ENCODE peak calls at places on chromosomes 5 and 9, in five cellular contexts. N is Karpas-422, X is upper lobe of right lung, C is endodermal cell, M is RWPE1. Q is an unnamed sample.

GRCh38 chr9:133119461-133120342 is 1.3 kb downstream of the RALGDS start:
- DNase-seq in C (no peak), M (peak), N (no peak), X (no peak), Q (no peak)

GRCh38 chr9:35905912-35906679 is at the start of gene HRCT1:
- DNase-seq in C (peak), M (peak), X (peak), N (no peak), Q (peak)

GRCh38 chr5:33840927-33841547 is 50.8 kb downstream of the ADAMTS12 start:
- DNase-seq in X (no peak), M (no peak), N (no peak), C (no peak), Q (no peak)

GRCh38 chr5:90434116-90434714 is 24.7 kb upstream of the CETN3 start:
- DNase-seq in N (peak), C (peak), M (peak), X (no peak), Q (peak)

GRCh38 chr9:127776195-127776918 is 2.1 kb downstream of the SH2D3C start:
- DNase-seq in C (peak), M (no peak), N (peak), X (peak), Q (peak)

GRCh38 chr9:131330814-131331600 is 41.5 kb downstream of the PLPP7 start:
- DNase-seq in C (peak), X (peak), M (no peak), N (peak), Q (no peak)

GRCh38 chr9:137555179-137555578 is 3.5 kb downstream of the MRPL41 start:
- DNase-seq in M (no peak), N (no peak), X (no peak), C (no peak), Q (no peak)

GRCh38 chr9:31418419-31418818 is 966.0 kb upstream of the ACO1 start:
- DNase-seq in X (no peak), M (no peak), C (no peak), N (no peak), Q (no peak)

GRCh38 chr9:98256632-98257218 is 1.3 kb upstream of the TBC1D2 start:
- DNase-seq in N (peak), X (peak), C (peak), M (peak), Q (no peak)

GRCh38 chr5:159805021-159805420 is 111.3 kb upstream of the ADRA1B start:
- DNase-seq in M (no peak), C (no peak), X (no peak), N (no peak), Q (no peak)

GRCh38 chr9:26012797-26013594 is 334.8 kb upstream of the TUSC1 start:
- DNase-seq in X (no peak), C (no peak), M (no peak), N (peak), Q (no peak)

GRCh38 chr9:504921-505821 is 290.5 kb downstream of the DOCK8 start:
- DNase-seq in M (peak), N (peak), X (peak), C (peak), Q (no peak)

GRCh38 chr5:107980923-107981748 is 310.4 kb upstream of the EFNA5 start:
- DNase-seq in N (no peak), M (no peak), C (no peak), X (no peak), Q (no peak)

GRCh38 chr5:107979272-107979671 is 308.5 kb upstream of the EFNA5 start:
- DNase-seq in M (no peak), N (no peak), X (no peak), C (no peak), Q (no peak)

GRCh38 chr5:107979900-107980299 is 309.2 kb upstream of the EFNA5 start:
- DNase-seq in N (no peak), X (no peak), C (no peak), M (no peak), Q (no peak)

DNA sequence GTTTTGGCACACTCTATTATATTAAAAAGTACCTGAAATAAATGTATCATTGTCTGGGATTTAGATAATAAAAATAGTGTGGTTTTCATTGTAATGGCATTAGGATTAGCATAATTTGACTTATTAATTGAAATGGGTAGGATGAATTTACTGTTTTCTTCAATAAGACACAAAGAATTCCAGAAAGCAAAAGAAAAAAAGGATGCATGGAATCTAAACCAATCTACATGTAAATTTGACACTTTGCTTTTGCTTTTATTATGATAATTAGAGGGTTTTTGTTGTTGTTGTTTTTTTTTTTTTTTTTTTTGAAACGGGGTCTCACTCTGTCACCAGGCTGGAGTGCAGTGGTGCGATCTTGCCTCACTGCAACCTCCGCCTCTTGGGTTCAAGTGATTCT is 304.8 kb upstream of the EFNA5 start:
- DNase-seq in X (no peak), M (no peak), N (no peak), C (no peak), Q (no peak)
- H3K27ac ChIP-seq in X (no peak), M (no peak), N (no peak), C (no peak), Q (no peak)

GRCh38 chr9:135890896-135891631 is 16.3 kb downstream of the CAMSAP1 start:
- DNase-seq in N (no peak), M (peak), C (no peak), X (no peak), Q (no peak)

GRCh38 chr9:135890190-135890861 is 17.0 kb downstream of the CAMSAP1 start:
- DNase-seq in N (no peak), M (peak), C (peak), X (peak), Q (no peak)

GRCh38 chr9:135888126-135888765 is 19.1 kb downstream of the CAMSAP1 start:
- DNase-seq in N (no peak), C (no peak), M (no peak), X (no peak), Q (no peak)

GRCh38 chr9:135888766-135889394 is 18.5 kb downstream of the CAMSAP1 start:
- DNase-seq in C (no peak), N (no peak), M (peak), X (no peak), Q (no peak)

DNA sequence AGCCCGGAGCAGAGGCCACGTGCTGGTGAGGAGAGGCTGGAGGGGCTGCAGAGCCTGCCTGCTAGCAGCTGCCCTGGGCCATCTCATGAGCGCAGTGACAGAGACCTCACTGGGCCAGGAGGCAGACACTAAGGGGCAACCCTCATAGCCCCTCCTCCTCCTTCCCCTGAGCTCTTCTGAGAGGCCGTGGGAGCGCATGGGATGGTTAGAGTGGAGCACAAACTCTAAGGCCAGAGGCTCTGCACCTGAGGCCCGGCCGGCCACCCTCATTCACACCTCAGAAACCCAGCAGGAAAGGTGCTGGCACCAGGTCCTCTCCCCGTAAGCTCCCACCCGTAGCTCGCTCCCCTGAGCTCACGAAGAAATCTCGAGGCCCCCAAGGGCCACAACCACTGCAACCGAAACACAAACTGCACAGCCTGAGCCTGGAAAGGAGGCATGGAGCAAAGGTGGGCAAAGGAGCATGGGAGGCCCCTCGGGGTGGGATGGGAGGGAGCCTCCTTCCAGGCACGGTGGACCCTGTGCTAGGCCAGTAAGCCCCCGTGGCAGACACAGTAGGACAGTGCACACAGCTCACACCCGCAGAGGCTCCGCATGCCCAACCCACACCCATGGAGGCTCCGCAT is 17.7 kb downstream of the CAMSAP1 start:
- DNase-seq in M (no peak), C (peak), X (no peak), N (no peak), Q (no peak)
- H3K27ac ChIP-seq in M (peak), C (peak), X (no peak), N (no peak), Q (no peak)

GRCh38 chr9:95078934-95079333 is 238.6 kb downstream of the FANCC start:
- DNase-seq in N (no peak), C (peak), M (no peak), X (peak), Q (no peak)

GRCh38 chr9:95079461-95079860 is 238.0 kb downstream of the FANCC start:
- DNase-seq in M (no peak), C (no peak), N (no peak), X (peak), Q (no peak)

GRCh38 chr9:95077053-95077765 is 240.3 kb downstream of the FANCC start:
- DNase-seq in C (no peak), M (no peak), N (no peak), X (peak), Q (peak)

GRCh38 chr9:95077766-95078382 is 239.6 kb downstream of the FANCC start:
- DNase-seq in N (no peak), C (no peak), M (no peak), X (peak), Q (no peak)

GRCh38 chr9:95078516-95078915 is 239.0 kb downstream of the FANCC start:
- DNase-seq in N (no peak), M (no peak), X (peak), C (no peak), Q (no peak)
- H3K27ac ChIP-seq in N (no peak), M (peak), X (peak), C (peak), Q (peak)

GRCh38 chr5:82347213-82347947 is 69.2 kb upstream of the RPS23 start:
- DNase-seq in M (no peak), C (peak), X (no peak), N (no peak), Q (peak)
- H3K27ac ChIP-seq in M (no peak), C (peak), X (peak), N (no peak), Q (peak)

DNA sequence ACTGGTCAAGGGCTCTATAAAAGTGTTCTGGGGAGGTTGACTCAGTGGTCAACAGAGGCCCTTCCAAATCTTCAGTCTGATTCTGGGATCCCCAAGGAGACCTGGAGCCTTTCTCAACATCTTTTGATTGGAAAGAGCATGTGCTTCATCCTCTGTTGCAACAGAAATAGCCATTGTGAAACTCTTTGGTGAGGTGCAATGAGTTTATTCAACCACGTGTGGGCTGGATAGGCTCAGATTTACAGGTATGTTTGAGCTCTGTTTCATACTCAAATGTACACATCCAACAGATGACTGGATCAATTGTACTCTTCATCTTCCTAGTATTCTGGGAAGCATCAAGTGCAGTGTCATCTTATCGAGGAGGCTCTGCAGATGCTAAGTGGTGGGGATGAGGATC is 60.5 kb downstream of the CTSL start:
- DNase-seq in X (no peak), M (no peak), C (no peak), N (no peak), Q (no peak)
- H3K27ac ChIP-seq in X (no peak), M (no peak), C (no peak), N (no peak), Q (no peak)

GRCh38 chr5:83025690-83026472 is 51.3 kb downstream of the TMEM167A start:
- DNase-seq in X (no peak), M (no peak), C (no peak), N (no peak), Q (no peak)
- H3K27ac ChIP-seq in X (no peak), M (no peak), C (no peak), N (no peak), Q (no peak)

GRCh38 chr9:78031826-78032598 is 401 bp upstream of the GNAQ start:
- DNase-seq in X (peak), M (peak), C (peak), N (no peak), Q (peak)

GRCh38 chr9:78031271-78031825 is at the start of gene GNAQ:
- DNase-seq in N (no peak), M (no peak), C (peak), X (peak), Q (no peak)

GRCh38 chr9:78028926-78029325 is 2.7 kb downstream of the GNAQ start:
- DNase-seq in C (no peak), M (no peak), X (no peak), N (no peak), Q (no peak)

GRCh38 chr9:78029601-78030552 is 1.7 kb downstream of the GNAQ start:
- DNase-seq in M (peak), X (no peak), C (no peak), N (no peak), Q (no peak)

DNA sequence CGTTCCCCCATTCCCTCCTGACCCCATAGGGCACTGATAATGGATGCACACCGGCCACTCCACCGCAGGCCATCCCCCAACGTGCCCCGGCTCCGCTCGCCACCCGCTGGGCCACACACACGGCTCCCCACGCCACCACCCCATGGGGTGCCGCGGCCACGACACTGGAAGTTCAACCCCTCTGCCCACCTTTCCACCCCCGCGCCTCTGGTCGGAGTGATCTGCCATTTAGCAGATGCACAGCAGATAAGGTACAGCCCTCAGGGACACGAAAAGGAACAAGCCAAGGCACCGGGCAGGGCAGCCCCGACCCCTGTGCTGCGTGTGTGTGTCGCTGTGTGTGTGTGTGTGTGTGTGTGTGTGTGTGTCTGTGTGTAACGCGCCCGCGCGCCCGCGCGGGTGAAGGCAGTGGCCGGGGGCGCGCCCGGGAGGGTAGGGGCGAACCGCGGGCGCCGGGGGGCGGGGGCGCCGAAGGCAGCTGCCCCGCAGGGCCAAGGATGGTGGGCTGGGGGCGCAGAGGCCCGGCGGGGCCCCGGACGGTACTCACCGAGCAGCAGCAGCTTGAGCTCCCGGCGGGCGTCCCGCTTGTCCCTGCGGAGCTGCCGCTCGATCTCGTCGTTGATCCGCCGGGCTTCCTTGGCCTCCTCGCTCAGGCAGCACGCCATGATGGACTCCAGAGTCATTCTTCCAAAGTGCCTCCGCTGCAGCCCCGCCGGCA is 899 bp downstream of the GNAQ start:
- DNase-seq in X (peak), N (no peak), M (peak), C (peak), Q (no peak)
- H3K27ac ChIP-seq in X (peak), N (no peak), M (peak), C (peak), Q (peak)

DNA sequence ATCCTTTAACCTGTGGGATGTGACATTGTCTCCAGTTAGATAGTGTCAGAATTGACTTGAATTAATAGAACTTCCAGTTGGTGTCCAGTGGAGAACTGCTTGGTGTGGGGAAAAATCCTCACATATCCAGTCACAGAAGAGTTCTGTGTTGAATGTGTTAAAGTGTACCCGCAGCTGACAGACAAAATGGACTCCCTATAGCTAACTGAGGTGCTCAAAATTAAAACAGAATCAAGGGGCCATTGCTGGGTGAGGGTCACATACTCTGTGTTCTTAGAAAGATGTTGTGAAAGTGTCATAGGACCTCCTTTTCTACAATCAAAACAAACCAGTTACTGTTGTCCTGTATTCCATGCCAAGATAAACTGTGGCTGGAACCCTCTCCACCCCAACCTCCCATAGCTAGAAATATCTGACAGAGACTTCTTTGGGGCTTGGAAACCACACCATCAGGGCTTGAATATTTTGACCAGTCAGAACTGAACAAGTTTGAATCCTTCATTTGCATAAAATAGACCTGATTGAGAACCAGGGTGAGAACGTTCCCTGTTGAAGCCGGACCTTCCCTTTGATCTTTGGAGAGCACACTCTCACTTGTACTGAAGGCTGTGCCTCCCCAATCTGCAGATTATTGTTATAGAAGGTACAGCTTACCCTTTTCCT is 164.0 kb upstream of the ZNF608 start:
- DNase-seq in N (no peak), X (no peak), C (no peak), M (no peak), Q (no peak)
- H3K27ac ChIP-seq in N (no peak), X (no peak), C (no peak), M (no peak), Q (no peak)

GRCh38 chr5:112248643-112249042 is 170.4 kb downstream of the EPB41L4A start:
- DNase-seq in X (no peak), N (no peak), C (no peak), M (no peak), Q (no peak)
- H3K27ac ChIP-seq in X (no peak), N (no peak), C (no peak), M (no peak), Q (no peak)